ENCODE peak calls at places on chromosomes 4 and X, in four cellular contexts. I is testis, U is cardiac muscle cell, F is Karpas-422. K is an unnamed sample. For H3K4me1, the result is how much of the 10 kb centered on the place peaks cover.

GRCh38 chrX:24343719-24344118 is 16.7 kb upstream of the SUPT20HL1 start:
- DNase-seq in I (no peak), U (peak), F (peak), K (no peak)

GRCh38 chrX:103774070-103774642 is 2.5 kb upstream of the PLP1 start:
- DNase-seq in I (peak), U (peak), F (peak), K (peak)

GRCh38 chr4:137735561-137736104 is 203.3 kb upstream of the PCDH18 start:
- DNase-seq in I (no peak), U (no peak), F (no peak), K (no peak)

GRCh38 chr4:74230902-74231499 is 73.1 kb downstream of the MTHFD2L start:
- DNase-seq in I (no peak), U (peak), F (peak), K (no peak)

GRCh38 chr4:29632199-29632598 is 1088.0 kb upstream of the PCDH7 start:
- DNase-seq in I (no peak), U (no peak), F (no peak), K (no peak)

GRCh38 chrX:129706395-129707072 is 32.2 kb upstream of the XPNPEP2 start:
- DNase-seq in I (peak), U (peak), F (no peak), K (no peak)

GRCh38 chr4:169115897-169116254 is 105.8 kb upstream of the CBR4 start:
- DNase-seq in I (no peak), U (peak), F (no peak), K (peak)

GRCh38 chrX:2629316-2630168 is 61.6 kb upstream of the CD99 start:
- DNase-seq in I (peak), U (no peak), F (peak), K (no peak)

GRCh38 chr4:53479731-53480525 is 102.5 kb downstream of the FIP1L1 start:
- DNase-seq in I (no peak), U (no peak), F (no peak), K (no peak)

GRCh38 chr4:142402156-142402555 is 443.9 kb downstream of the INPP4B start:
- DNase-seq in I (no peak), U (peak), F (no peak), K (no peak)

GRCh38 chrX:22748093-22748999 is 251.4 kb upstream of the DDX53 start:
- DNase-seq in I (peak), U (peak), F (peak), K (peak)

GRCh38 chr4:62457356-62457755 is 1257.2 kb downstream of the ADGRL3 start:
- DNase-seq in I (no peak), U (no peak), F (no peak), K (no peak)

GRCh38 chrX:78103656-78104446 is at the start of gene PGK1:
- DNase-seq in I (peak), U (peak), F (peak), K (peak)

GRCh38 chr4:98963538-98964433 is 31.7 kb upstream of the METAP1 start:
- DNase-seq in I (no peak), U (no peak), F (no peak), K (no peak)

GRCh38 chr4:108165601-108166000 is 3.1 kb downstream of the LEF1 start:
- DNase-seq in I (no peak), U (no peak), F (no peak), K (no peak)

GRCh38 chrX:135927897-135928296 is 34.4 kb downstream of the SAGE1 start:
- DNase-seq in I (no peak), U (no peak), F (no peak), K (no peak)

GRCh38 chr4:180832086-180832485 is 1411.1 kb upstream of the TENM3 start:
- DNase-seq in I (no peak), U (no peak), F (no peak), K (no peak)

GRCh38 chrX:19017271-19017670 is 33.4 kb upstream of the PHKA2 start:
- DNase-seq in I (peak), U (peak), F (peak), K (no peak)

GRCh38 chr4:94135701-94136100 is 72.0 kb upstream of the SMARCAD1 start:
- DNase-seq in I (no peak), U (no peak), F (no peak), K (no peak)

GRCh38 chr4:64000241-64000640 is 409.0 kb downstream of the TECRL start:
- DNase-seq in I (no peak), U (no peak), F (no peak), K (no peak)

GRCh38 chrX:87636533-87636932 is 118.9 kb downstream of the KLHL4 start:
- DNase-seq in I (no peak), U (no peak), F (no peak), K (no peak)

GRCh38 chr4:32789026-32789608 is 2068.9 kb downstream of the PCDH7 start:
- DNase-seq in I (no peak), U (peak), F (no peak), K (no peak)

GRCh38 chr4:24655971-24656370 is 71.6 kb upstream of the DHX15 start:
- DNase-seq in I (no peak), U (peak), F (peak), K (no peak)

GRCh38 chrX:55132416-55132815 is 43.6 kb downstream of the PAGE2 start:
- DNase-seq in I (no peak), U (no peak), F (no peak), K (no peak)

GRCh38 chrX:9293903-9294302 is 171.0 kb upstream of the TBL1X start:
- DNase-seq in I (no peak), U (no peak), F (no peak), K (no peak)

GRCh38 chr4:19309365-19309764 is 942.3 kb upstream of the SLIT2 start:
- DNase-seq in I (no peak), U (peak), F (no peak), K (no peak)

GRCh38 chrX:30577362-30577961 is at the start of gene TASL:
- DNase-seq in I (no peak), U (no peak), F (peak), K (peak)

GRCh38 chr4:180485407-180485806 is 1757.8 kb upstream of the TENM3 start:
- DNase-seq in I (no peak), U (no peak), F (no peak), K (no peak)

GRCh38 chr4:52142816-52143215 is 91.7 kb downstream of the SPATA18 start:
- DNase-seq in I (no peak), U (no peak), F (no peak), K (no peak)

GRCh38 chr4:182207806-182208483 is 35.3 kb upstream of the TENM3 start:
- DNase-seq in I (no peak), U (peak), F (no peak), K (no peak)

GRCh38 chr4:4386296-4386735 is 586 bp upstream of the NSG1 start:
- DNase-seq in I (no peak), U (peak), F (no peak), K (no peak)

GRCh38 chrX:63784902-63785692 is at the start of gene ARHGEF9:
- DNase-seq in I (peak), U (peak), F (no peak), K (peak)
- H3K4me3 ChIP-seq in I (peak), U (peak), F (no peak), K (peak)

GRCh38 chr4:39341075-39341725 is 25.0 kb downstream of the RFC1 start:
- DNase-seq in I (no peak), U (no peak), F (no peak), K (peak)

GRCh38 chr4:39346856-39347519 is 19.2 kb downstream of the RFC1 start:
- DNase-seq in I (no peak), U (no peak), F (no peak), K (no peak)

GRCh38 chr4:39339968-39340367 is 26.2 kb downstream of the RFC1 start:
- DNase-seq in I (no peak), U (no peak), F (no peak), K (no peak)

GRCh38 chr4:39337841-39338240 is 28.3 kb downstream of the RFC1 start:
- DNase-seq in I (no peak), U (no peak), F (no peak), K (no peak)

GRCh38 chr4:39342731-39343130 is 23.4 kb downstream of the RFC1 start:
- DNase-seq in I (no peak), U (no peak), F (no peak), K (no peak)
- H3K4me1 ChIP-seq in I (under half), U (under half), F (under half), K (half or more)

GRCh38 chr4:2798399-2799301 is 5.8 kb downstream of the SH3BP2 start:
- DNase-seq in I (no peak), U (peak), F (no peak), K (no peak)
- H3K4me3 ChIP-seq in I (no peak), U (no peak), F (no peak), K (no peak)

GRCh38 chrX:119686087-119686639 is 6.8 kb downstream of the SEPTIN6 start:
- DNase-seq in I (no peak), U (peak), F (peak), K (no peak)
- H3K4me1 ChIP-seq in I (under half), U (under half), F (under half), K (under half)

DNA sequence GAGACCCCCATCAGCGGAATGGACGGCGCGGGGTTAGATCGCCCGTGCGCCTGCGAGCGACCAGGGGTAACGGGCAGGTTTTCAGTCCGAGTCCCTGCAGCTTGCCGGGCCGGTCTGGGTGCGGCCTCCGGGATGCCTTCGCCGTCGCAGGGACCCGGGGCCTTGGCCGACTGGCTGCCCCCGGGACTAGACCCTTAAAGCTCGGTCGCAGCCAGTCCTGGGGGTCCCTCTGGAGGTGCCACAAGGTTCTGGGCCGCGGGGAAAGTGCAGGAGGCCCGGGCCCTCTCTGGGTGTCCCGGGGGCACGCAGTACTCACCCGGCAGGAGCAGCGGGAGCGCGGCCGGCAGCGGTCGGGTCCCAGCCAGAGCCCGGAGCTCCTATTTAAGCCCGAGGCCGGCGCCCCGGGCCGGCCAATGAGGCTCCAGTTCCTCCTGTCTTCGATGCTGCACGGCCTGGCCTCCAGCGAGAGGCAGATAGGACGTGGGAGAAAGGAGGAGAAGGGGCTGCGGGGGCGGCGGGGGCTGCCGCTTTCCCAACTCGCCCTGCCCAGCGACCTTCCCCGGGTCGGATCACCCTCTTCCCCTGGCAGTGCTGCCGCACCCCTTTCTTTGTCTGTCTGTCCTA is at the start of gene SPON2:
- DNase-seq in I (no peak), U (peak), F (no peak), K (peak)
- H3K4me3 ChIP-seq in I (peak), U (peak), F (no peak), K (no peak)

DNA sequence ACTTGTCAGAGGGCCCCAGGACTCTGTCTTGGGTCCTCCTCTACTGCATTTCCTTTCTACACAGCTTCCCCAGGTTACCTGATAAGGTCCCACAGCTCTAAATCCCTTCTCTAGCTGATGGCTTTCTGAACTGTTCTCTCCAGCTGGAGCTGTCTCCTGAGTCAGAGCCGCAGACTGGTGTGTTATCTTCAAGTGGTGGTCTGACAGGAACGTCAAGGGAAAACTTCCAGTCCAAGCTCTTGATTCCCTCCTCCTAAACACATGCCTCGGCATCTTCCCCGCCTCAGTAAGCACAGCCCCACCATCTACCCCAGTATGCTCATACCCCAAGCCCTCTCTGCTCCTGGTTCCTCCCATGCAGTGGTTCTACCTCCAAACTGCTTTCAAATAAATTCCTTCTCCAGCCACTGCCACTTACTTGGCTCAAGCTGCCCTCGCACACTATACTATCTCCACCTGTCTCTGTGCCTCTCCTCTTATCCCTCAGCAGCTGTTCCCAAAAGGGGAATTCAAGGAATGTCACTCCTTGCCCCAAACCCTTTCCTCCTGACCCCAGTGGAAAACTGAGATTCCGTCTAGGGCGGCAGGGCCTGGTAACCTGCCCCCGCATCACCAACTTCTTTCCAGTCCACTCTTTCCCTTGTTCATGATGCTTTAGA is 17.2 kb upstream of the CENPU start:
- DNase-seq in I (no peak), U (peak), F (no peak), K (no peak)
- H3K4me1 ChIP-seq in I (under half), U (under half), F (under half), K (under half)

GRCh38 chr4:40918330-40918729 is 168.6 kb downstream of the NSUN7 start:
- DNase-seq in I (peak), U (peak), F (no peak), K (peak)

GRCh38 chr4:40915318-40916217 is 165.8 kb downstream of the NSUN7 start:
- DNase-seq in I (no peak), U (no peak), F (no peak), K (no peak)

GRCh38 chr4:40912455-40913055 is 162.8 kb downstream of the NSUN7 start:
- DNase-seq in I (no peak), U (peak), F (no peak), K (no peak)

GRCh38 chr4:40916218-40916555 is 166.4 kb downstream of the NSUN7 start:
- DNase-seq in I (no peak), U (peak), F (no peak), K (peak)

DNA sequence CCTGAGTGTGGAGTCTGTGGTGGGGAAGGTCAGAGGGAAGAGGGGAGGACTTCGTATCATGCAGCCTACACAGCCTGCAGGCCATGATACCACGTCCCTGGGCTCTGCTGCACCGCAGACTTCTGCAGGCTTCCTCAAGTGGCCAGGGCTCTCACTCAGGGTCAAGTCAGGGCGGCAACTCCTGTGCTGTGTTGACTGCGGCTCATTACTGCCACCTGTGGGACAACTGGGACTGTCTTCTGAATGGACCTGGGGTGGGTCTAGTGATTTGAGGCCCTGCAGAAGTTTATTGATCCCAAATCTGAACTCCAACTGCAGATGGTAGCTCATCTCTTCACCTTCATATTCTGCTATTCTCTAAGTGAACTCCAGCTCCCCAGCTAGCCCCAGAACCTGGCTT is 167.1 kb downstream of the NSUN7 start:
- DNase-seq in I (peak), U (peak), F (peak), K (peak)
- H3K4me3 ChIP-seq in I (no peak), U (no peak), F (no peak), K (no peak)

GRCh38 chrX:151982217-151982616 is 7.7 kb upstream of the GABRE start:
- DNase-seq in I (no peak), U (peak), F (no peak), K (no peak)
- H3K4me1 ChIP-seq in I (under half), U (under half), F (under half), K (under half)

DNA sequence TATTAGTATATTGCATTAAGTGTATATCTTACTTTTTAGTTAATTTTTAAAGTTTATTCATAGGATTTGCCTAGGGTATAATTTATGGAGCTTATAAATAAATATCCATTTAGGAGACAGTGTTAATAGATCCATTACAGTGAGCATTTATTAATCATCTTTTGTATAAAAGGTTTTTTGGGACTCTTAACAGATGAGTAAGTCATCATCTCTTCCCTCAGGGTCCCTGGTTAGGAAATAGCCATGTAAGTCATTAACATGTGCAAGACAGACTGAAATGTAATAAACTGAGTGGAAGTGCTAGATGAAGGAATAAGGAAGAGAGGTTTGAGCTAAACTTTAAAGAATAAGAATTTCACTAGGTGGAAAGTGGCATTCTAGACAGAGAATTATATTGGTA is 69.2 kb downstream of the PAQR3 start:
- DNase-seq in I (no peak), U (no peak), F (no peak), K (no peak)
- H3K4me3 ChIP-seq in I (no peak), U (no peak), F (no peak), K (no peak)

K was measured in body of pancreas.